ENCODE peak calls at places on chromosomes 11 and 22, in eight cellular contexts. L, F, O, H, Z, G, B and I are unnamed samples.

GRCh38 chr11:116641561-116642045 is 131.2 kb downstream of the BUD13 start:
- DNase-seq in Z (no peak), O (peak; percentile 32), H (peak; percentile 29), G (peak; percentile 80), L (peak; percentile 6), F (peak; percentile 22), B (peak; percentile 40), I (peak; percentile 34)

GRCh38 chr11:134098566-134099184 is 29.8 kb downstream of the JAM3 start:
- DNase-seq in H (peak; percentile 19), B (no peak), G (peak; percentile 53), L (no peak), O (peak; percentile 27), Z (no peak), F (no peak), I (no peak)

GRCh38 chr11:31655483-31655882 is 145.9 kb downstream of the ELP4 start:
- DNase-seq in O (peak; percentile 84), B (no peak), L (peak; percentile 96), G (peak; percentile 82), Z (no peak), F (no peak), H (no peak), I (no peak)

GRCh38 chr22:41094036-41094435 is 1.6 kb downstream of the EP300 start:
- DNase-seq in F (no peak), L (peak; percentile 46), Z (no peak), B (peak; percentile 53), G (peak; percentile 31), O (no peak), H (peak; percentile 63), I (no peak)

GRCh38 chr11:42422094-42422493 is 889.7 kb upstream of the API5 start:
- DNase-seq in O (no peak), L (peak; percentile 68), F (no peak), G (peak; percentile 3), H (no peak), Z (no peak), B (no peak), I (no peak)

GRCh38 chr11:105825141-105825540 is 196.9 kb downstream of the MSANTD4 start:
- DNase-seq in F (no peak), H (no peak), Z (no peak), B (no peak), O (no peak), G (no peak), L (no peak), I (no peak)

GRCh38 chr11:75398906-75399305 is 412 bp upstream of the RPS3 start:
- DNase-seq in O (no peak), L (no peak), F (no peak), B (no peak), G (no peak), Z (no peak), H (no peak), I (no peak)

GRCh38 chr11:18526130-18526520 is 617 bp downstream of the TSG101 start:
- DNase-seq in L (no peak), F (no peak), Z (no peak), O (no peak), H (no peak), B (no peak), G (no peak), I (no peak)

GRCh38 chr22:30452861-30453260 is 19.0 kb downstream of the SEC14L3 start:
- DNase-seq in F (no peak), Z (no peak), B (no peak), H (no peak), L (no peak), O (no peak), G (no peak), I (no peak)

GRCh38 chr11:65639623-65640482 is 2.0 kb downstream of the SIPA1 start:
- DNase-seq in O (no peak), L (no peak), B (no peak), H (peak; percentile 99), F (no peak), G (no peak), Z (no peak), I (peak; percentile 59)

GRCh38 chr22:36369922-36370781 is 17.6 kb downstream of the MYH9 start:
- DNase-seq in G (no peak), Z (peak; percentile 74), O (no peak), B (peak; percentile 83), H (peak; percentile 52), F (peak; percentile 34), L (peak; percentile 63), I (peak; percentile 62)

GRCh38 chr22:21866821-21867527 is 471 bp downstream of the MAPK1 start:
- DNase-seq in B (peak; percentile 38), O (no peak), F (no peak), G (peak; percentile 11), L (no peak), Z (peak; percentile 28), H (peak; percentile 43), I (peak; percentile 68)

GRCh38 chr22:43110927-43111623 is 525 bp downstream of the BIK start:
- DNase-seq in G (peak; percentile 35), B (peak; percentile 50), Z (no peak), O (no peak), F (no peak), L (no peak), H (peak; percentile 89), I (no peak)

GRCh38 chr22:17271711-17272451 is 52.6 kb upstream of the ADA2 start:
- DNase-seq in G (no peak), L (no peak), O (no peak), B (no peak), Z (no peak), F (no peak), H (no peak), I (no peak)

GRCh38 chr11:75344761-75345454 is 6.6 kb downstream of the ARRB1 start:
- DNase-seq in B (peak; percentile 62), Z (no peak), O (no peak), G (peak; percentile 58), F (no peak), L (no peak), H (no peak), I (no peak)

GRCh38 chr22:45082795-45083194 is 73.0 kb upstream of the PHF21B start:
- DNase-seq in L (no peak), O (no peak), Z (no peak), F (no peak), B (no peak), H (no peak), G (peak; percentile 10), I (no peak)

GRCh38 chr22:37018815-37019308 is 385 bp downstream of the TST start:
- DNase-seq in F (peak; percentile 72), L (peak; percentile 55), O (no peak), Z (peak; percentile 79), B (peak; percentile 89), G (peak; percentile 32), H (no peak), I (peak; percentile 53)

GRCh38 chr11:94567181-94567670 is at the start of gene PIWIL4:
- DNase-seq in G (no peak), O (no peak), L (no peak), H (no peak), F (no peak), Z (no peak), B (no peak), I (no peak)

GRCh38 chr11:45233804-45234170 is 52.4 kb downstream of the SYT13 start:
- DNase-seq in F (no peak), H (no peak), G (no peak), B (no peak), Z (no peak), L (no peak), O (no peak), I (no peak)
- TF ChIP-seq CTCF in F (no peak), H (no peak), G (no peak), B (no peak), Z (no peak), L (no peak), O (no peak), I (peak; percentile 3)

DNA sequence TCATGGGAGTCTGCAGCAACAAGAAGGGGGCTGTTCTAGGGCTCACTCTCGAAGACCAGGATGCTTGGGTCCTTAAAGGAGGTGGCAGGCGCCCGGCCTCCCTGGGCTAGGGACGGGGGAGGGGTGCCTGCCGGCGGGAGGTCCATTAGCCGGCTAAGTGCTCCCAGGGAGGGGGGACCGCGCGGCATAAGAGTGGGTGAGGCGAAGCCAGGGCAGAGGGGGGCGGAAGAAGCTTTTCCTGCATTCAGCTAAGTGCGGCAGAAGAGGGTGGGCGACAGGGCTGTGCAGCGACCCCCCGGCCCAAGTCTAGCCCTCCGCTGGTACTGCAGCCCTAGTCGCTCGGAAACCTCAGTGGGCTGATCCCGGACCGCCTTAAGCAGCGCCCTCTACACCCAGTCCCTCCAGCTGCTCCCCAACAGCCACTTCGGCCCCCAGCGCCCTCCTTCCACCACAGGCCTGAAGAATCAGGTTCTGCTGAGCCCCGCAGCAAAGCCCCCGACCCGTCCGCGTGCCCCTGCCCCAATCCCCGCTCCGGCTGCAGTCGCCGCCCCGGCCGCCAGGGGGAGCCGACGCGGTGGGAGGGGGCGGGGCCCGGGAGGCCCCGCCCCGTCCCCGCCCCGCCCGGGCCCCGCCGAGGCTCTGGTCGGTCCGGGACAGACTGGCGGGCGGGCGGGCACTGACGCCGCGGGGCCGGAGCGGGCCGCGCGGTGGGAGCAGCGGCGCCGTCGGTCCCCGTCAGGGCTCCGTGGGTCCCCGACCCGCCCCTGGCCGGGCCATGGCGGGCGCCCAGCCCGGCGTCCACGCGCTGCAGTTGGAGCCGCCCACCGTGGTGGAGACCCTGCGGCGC is at the start of gene PLCB3:
- DNase-seq in L (peak; percentile 12), Z (no peak), H (peak; percentile 70), B (no peak), F (peak; percentile 55), G (peak; percentile 74), O (no peak), I (peak; percentile 71)
- H3K27ac ChIP-seq in L (peak within 1 kb of the TSS; percentile 63), Z (peak within 1 kb of the TSS; percentile 63), H (no peak within 1 kb of the TSS), B (peak within 1 kb of the TSS; percentile 80), F (peak within 1 kb of the TSS; percentile 75), G (no peak within 1 kb of the TSS), O (peak within 1 kb of the TSS; percentile 89), I (peak within 1 kb of the TSS; percentile 82)

GRCh38 chr11:70746351-70746750 is 348.0 kb downstream of the CTTN start:
- DNase-seq in Z (no peak), F (no peak), B (no peak), O (no peak), L (no peak), G (no peak), H (no peak), I (no peak)
- TF ChIP-seq CTCF in Z (no peak), F (no peak), B (no peak), O (no peak), L (no peak), G (no peak), H (no peak), I (no peak)

DNA sequence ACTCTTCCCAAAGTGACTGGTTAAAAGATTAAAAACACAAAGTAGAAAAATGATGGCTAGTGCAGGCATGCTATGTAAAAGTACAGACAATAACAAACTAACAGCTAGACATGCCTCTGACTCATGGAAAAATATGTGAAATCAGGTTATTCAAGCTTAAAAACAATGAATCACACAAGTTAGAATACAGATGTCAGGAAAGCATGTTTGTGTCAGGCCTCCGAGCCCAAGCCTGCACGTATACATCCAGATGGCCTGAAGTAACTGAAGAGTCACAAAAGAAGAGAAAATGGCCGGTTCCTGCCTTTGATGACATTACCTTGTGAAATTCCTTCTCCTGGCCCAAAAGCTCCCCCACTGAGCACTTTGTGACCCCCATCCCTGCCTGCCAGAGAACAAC is 110.1 kb downstream of the NOX4 start:
- DNase-seq in Z (peak; percentile 20), L (peak; percentile 99), F (peak; percentile 12), O (no peak), G (peak; percentile 80), H (no peak), B (no peak), I (no peak)
- H3K27ac ChIP-seq in Z (peak overlapping the region; percentile 46), L (peak overlapping the region; percentile 13), F (no peak overlapping the region), O (no peak overlapping the region), G (peak overlapping the region; percentile 18), H (no peak overlapping the region), B (no peak overlapping the region), I (peak overlapping the region; percentile 21)

GRCh38 chr11:122633219-122633829 is 22.2 kb upstream of the UBASH3B start:
- DNase-seq in L (peak; percentile 54), F (no peak), O (no peak), Z (no peak), B (no peak), H (peak; percentile 79), G (peak; percentile 85), I (no peak)
- TF ChIP-seq CTCF in L (peak; percentile 67), F (peak; percentile 57), O (peak; percentile 89), Z (peak; percentile 46), B (no peak), H (peak; percentile 94), G (peak; percentile 89), I (peak; percentile 30)